ENCODE peak calls at places on chromosomes 2 and 18, in four cellular contexts. One of them, this sample, is unnamed.
A peak's percentile ranks its signal among the peaks of the same experiment; 100 is the strongest.

GRCh38 chr2:138090330-138090729 is 126.1 kb downstream of the HNMT start:
- DNase-seq in nephron progenitor cell: no peak
- DNase-seq in foreskin fibroblast: peak; percentile 25
- DNase-seq in kidney: no peak
- DNase-seq in this sample: no peak

GRCh38 chr2:30470426-30470825 is 23.4 kb downstream of the LCLAT1 start:
- DNase-seq in nephron progenitor cell: no peak
- DNase-seq in foreskin fibroblast: no peak
- DNase-seq in kidney: no peak
- DNase-seq in this sample: no peak

GRCh38 chr2:17101091-17101490 is 417.1 kb downstream of the RAD51AP2 start:
- DNase-seq in foreskin fibroblast: no peak
- DNase-seq in nephron progenitor cell: no peak
- DNase-seq in kidney: no peak
- DNase-seq in this sample: no peak

GRCh38 chr2:218006741-218007140 is 3.9 kb upstream of the TNS1 start:
- DNase-seq in nephron progenitor cell: no peak
- DNase-seq in foreskin fibroblast: no peak
- DNase-seq in kidney: no peak
- DNase-seq in this sample: no peak

GRCh38 chr2:174535757-174536703 is 49.2 kb upstream of the GPR155 start:
- DNase-seq in nephron progenitor cell: no peak
- DNase-seq in foreskin fibroblast: no peak
- DNase-seq in kidney: no peak
- DNase-seq in this sample: no peak

GRCh38 chr2:29374823-29375222 is 259.6 kb downstream of the CLIP4 start:
- DNase-seq in kidney: no peak
- DNase-seq in nephron progenitor cell: no peak
- DNase-seq in foreskin fibroblast: no peak
- DNase-seq in this sample: no peak

GRCh38 chr18:11791131-11791530 is 60.1 kb upstream of the CHMP1B start:
- DNase-seq in nephron progenitor cell: no peak
- DNase-seq in foreskin fibroblast: no peak
- DNase-seq in kidney: no peak
- DNase-seq in this sample: no peak

GRCh38 chr2:157333304-157334047 is 7.9 kb upstream of the ERMN start:
- DNase-seq in nephron progenitor cell: no peak
- DNase-seq in foreskin fibroblast: no peak
- DNase-seq in kidney: no peak
- DNase-seq in this sample: no peak

GRCh38 chr2:109254174-109254904 is 125.3 kb downstream of the SH3RF3 start:
- DNase-seq in nephron progenitor cell: no peak
- DNase-seq in kidney: no peak
- DNase-seq in foreskin fibroblast: no peak
- DNase-seq in this sample: no peak

GRCh38 chr2:236818281-236819045 is 248.8 kb downstream of the ACKR3 start:
- DNase-seq in kidney: no peak
- DNase-seq in nephron progenitor cell: peak; percentile 43
- DNase-seq in foreskin fibroblast: no peak
- DNase-seq in this sample: no peak

GRCh38 chr2:58042486-58042970 is 4.1 kb upstream of the VRK2 start:
- DNase-seq in nephron progenitor cell: no peak
- DNase-seq in kidney: no peak
- DNase-seq in foreskin fibroblast: peak; percentile 71
- DNase-seq in this sample: no peak

GRCh38 chr18:50151876-50152275 is 43.1 kb downstream of the MYO5B start:
- DNase-seq in foreskin fibroblast: no peak
- DNase-seq in nephron progenitor cell: no peak
- DNase-seq in kidney: no peak
- DNase-seq in this sample: no peak

GRCh38 chr2:218991674-218992168 is 1.5 kb downstream of the CRYBA2 start:
- DNase-seq in kidney: no peak
- DNase-seq in nephron progenitor cell: peak; percentile 45
- DNase-seq in foreskin fibroblast: peak; percentile 36
- DNase-seq in this sample: no peak

GRCh38 chr2:100875516-100876230 is 55.7 kb downstream of the NPAS2 start:
- DNase-seq in foreskin fibroblast: no peak
- DNase-seq in kidney: no peak
- DNase-seq in nephron progenitor cell: no peak
- DNase-seq in this sample: no peak

GRCh38 chr2:66070717-66071602 is 364.0 kb upstream of the MEIS1 start:
- DNase-seq in foreskin fibroblast: no peak
- DNase-seq in nephron progenitor cell: no peak
- DNase-seq in kidney: no peak
- DNase-seq in this sample: no peak

GRCh38 chr18:36812686-36813085 is 16.1 kb downstream of the TPGS2 start:
- DNase-seq in foreskin fibroblast: no peak
- DNase-seq in nephron progenitor cell: no peak
- DNase-seq in kidney: no peak
- DNase-seq in this sample: no peak

GRCh38 chr18:74896390-74896991 is 298.8 kb downstream of the ZNF407 start:
- DNase-seq in kidney: no peak
- DNase-seq in foreskin fibroblast: no peak
- DNase-seq in nephron progenitor cell: peak; percentile 43
- DNase-seq in this sample: no peak

GRCh38 chr2:137857871-137858270 is 106.4 kb upstream of the HNMT start:
- DNase-seq in nephron progenitor cell: no peak
- DNase-seq in kidney: no peak
- DNase-seq in foreskin fibroblast: no peak
- DNase-seq in this sample: no peak

GRCh38 chr2:7190587-7191320 is 273.5 kb downstream of the RNF144A start:
- DNase-seq in nephron progenitor cell: no peak
- DNase-seq in kidney: no peak
- DNase-seq in foreskin fibroblast: no peak
- DNase-seq in this sample: no peak

GRCh38 chr18:11488175-11488574 is 121.2 kb upstream of the SLC35G4 start:
- DNase-seq in nephron progenitor cell: no peak
- DNase-seq in foreskin fibroblast: no peak
- DNase-seq in kidney: no peak
- DNase-seq in this sample: no peak

GRCh38 chr2:203404996-203405395 is 76.8 kb downstream of the ABI2 start:
- DNase-seq in foreskin fibroblast: peak; percentile 7
- DNase-seq in kidney: no peak
- DNase-seq in nephron progenitor cell: no peak
- DNase-seq in this sample: no peak

GRCh38 chr2:11540996-11541692 is 7.3 kb downstream of the GREB1 start:
- DNase-seq in kidney: no peak
- DNase-seq in nephron progenitor cell: no peak
- DNase-seq in foreskin fibroblast: no peak
- DNase-seq in this sample: no peak

GRCh38 chr2:159202568-159203071 is 83.9 kb downstream of the WDSUB1 start:
- DNase-seq in nephron progenitor cell: no peak
- DNase-seq in kidney: no peak
- DNase-seq in foreskin fibroblast: peak; percentile 99
- DNase-seq in this sample: no peak
- TF ChIP-seq CTCF in nephron progenitor cell: no peak
- TF ChIP-seq CTCF in kidney: no peak
- TF ChIP-seq CTCF in foreskin fibroblast: peak; percentile 7
- TF ChIP-seq CTCF in this sample: no peak

GRCh38 chr2:233098615-233099014 is 38.5 kb downstream of the INPP5D start:
- DNase-seq in kidney: no peak
- DNase-seq in nephron progenitor cell: peak; percentile 34
- DNase-seq in foreskin fibroblast: no peak
- DNase-seq in this sample: peak; percentile 18
- TF ChIP-seq CTCF in kidney: peak; percentile 15
- TF ChIP-seq CTCF in nephron progenitor cell: no peak
- TF ChIP-seq CTCF in foreskin fibroblast: no peak
- TF ChIP-seq CTCF in this sample: peak; percentile 42

DNA sequence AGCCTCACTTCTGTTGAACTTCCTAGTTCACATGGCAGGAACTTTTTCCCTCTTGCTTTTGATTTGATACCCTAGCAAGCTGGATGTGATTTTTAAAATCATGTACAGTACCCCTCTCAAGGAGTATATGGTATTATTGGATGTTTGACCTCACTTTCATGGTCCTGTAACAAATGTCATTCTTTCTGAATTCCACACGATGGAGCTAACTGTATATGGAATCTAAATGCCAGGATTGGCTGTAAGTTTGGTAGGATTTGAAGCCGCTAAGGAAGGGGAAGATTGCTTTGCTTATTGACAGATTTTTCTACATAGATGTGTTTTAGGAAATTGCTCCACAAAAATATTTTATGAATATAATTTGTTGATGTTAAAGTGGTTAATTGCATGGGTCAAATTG is 18.3 kb downstream of the MAIP1 start:
- DNase-seq in foreskin fibroblast: peak; percentile 32
- DNase-seq in nephron progenitor cell: no peak
- DNase-seq in kidney: no peak
- DNase-seq in this sample: no peak
- TF ChIP-seq CTCF in foreskin fibroblast: peak; percentile 46
- TF ChIP-seq CTCF in nephron progenitor cell: peak; percentile 58
- TF ChIP-seq CTCF in kidney: peak; percentile 63
- TF ChIP-seq CTCF in this sample: peak; percentile 77

GRCh38 chr2:127155901-127156300 is 48.9 kb upstream of the BIN1 start:
- DNase-seq in nephron progenitor cell: no peak
- DNase-seq in kidney: peak; percentile 85
- DNase-seq in foreskin fibroblast: peak; percentile 50
- DNase-seq in this sample: no peak

GRCh38 chr2:127157114-127157513 is 50.2 kb upstream of the BIN1 start:
- DNase-seq in foreskin fibroblast: no peak
- DNase-seq in kidney: no peak
- DNase-seq in nephron progenitor cell: no peak
- DNase-seq in this sample: no peak

GRCh38 chr2:127154985-127155650 is 48.2 kb upstream of the BIN1 start:
- DNase-seq in nephron progenitor cell: no peak
- DNase-seq in foreskin fibroblast: peak; percentile 73
- DNase-seq in kidney: peak; percentile 62
- DNase-seq in this sample: no peak

GRCh38 chr2:127158614-127159290 is 51.8 kb upstream of the BIN1 start:
- DNase-seq in nephron progenitor cell: no peak
- DNase-seq in kidney: no peak
- DNase-seq in foreskin fibroblast: no peak
- DNase-seq in this sample: no peak

DNA sequence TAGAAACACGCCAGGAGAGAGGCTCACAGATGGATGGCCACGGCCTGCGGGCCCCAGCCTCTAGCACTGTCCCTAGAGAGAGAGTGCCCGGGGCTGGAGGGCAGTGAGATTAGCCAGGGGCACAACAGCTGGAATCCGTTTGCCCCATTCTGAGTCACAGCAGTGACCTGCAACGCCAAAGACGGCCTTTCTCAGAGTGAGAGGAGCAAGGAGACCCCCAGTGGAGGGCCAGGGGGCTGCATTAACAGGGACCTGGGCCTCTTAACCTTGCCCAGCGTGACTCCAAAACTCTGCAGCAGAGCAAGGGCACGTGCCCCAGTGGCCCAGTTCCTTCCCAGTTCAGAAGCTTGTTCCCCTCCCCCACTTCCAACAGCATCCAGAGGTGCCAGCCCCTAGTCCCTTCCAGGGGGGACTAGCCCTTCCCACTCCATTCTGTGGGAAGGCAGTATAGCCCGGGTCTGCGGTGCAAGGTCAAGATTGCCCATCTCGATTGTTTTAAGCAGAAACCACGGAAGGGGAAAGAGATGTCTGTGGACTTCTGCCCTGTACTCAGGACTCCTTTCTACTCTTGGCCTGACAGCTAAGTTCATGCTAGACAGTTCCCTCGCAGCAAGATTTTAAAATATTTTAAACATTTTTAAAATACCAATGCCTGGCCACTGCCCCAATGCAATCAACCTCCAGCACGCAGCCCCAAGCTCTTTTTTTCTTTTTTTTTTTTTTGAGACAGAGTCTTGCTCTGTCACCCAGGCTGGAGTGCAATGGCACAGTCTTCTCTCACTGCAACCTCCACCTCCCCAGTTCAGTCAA is 50.9 kb upstream of the BIN1 start:
- DNase-seq in nephron progenitor cell: peak; percentile 62
- DNase-seq in foreskin fibroblast: no peak
- DNase-seq in kidney: no peak
- DNase-seq in this sample: peak; percentile 60
- TF ChIP-seq CTCF in nephron progenitor cell: peak; percentile 62
- TF ChIP-seq CTCF in foreskin fibroblast: no peak
- TF ChIP-seq CTCF in kidney: no peak
- TF ChIP-seq CTCF in this sample: peak; percentile 57

GRCh38 chr2:172173307-172173706 is 70.6 kb upstream of the DLX2 start:
- DNase-seq in kidney: no peak
- DNase-seq in foreskin fibroblast: no peak
- DNase-seq in nephron progenitor cell: no peak
- DNase-seq in this sample: no peak

GRCh38 chr2:172168917-172169346 is 66.2 kb upstream of the DLX2 start:
- DNase-seq in nephron progenitor cell: no peak
- DNase-seq in foreskin fibroblast: no peak
- DNase-seq in kidney: no peak
- DNase-seq in this sample: no peak

GRCh38 chr2:172169611-172170010 is 66.9 kb upstream of the DLX2 start:
- DNase-seq in foreskin fibroblast: no peak
- DNase-seq in nephron progenitor cell: no peak
- DNase-seq in kidney: no peak
- DNase-seq in this sample: no peak

GRCh38 chr2:172177581-172177980 is 74.9 kb upstream of the DLX2 start:
- DNase-seq in foreskin fibroblast: no peak
- DNase-seq in kidney: no peak
- DNase-seq in nephron progenitor cell: no peak
- DNase-seq in this sample: no peak

GRCh38 chr2:172172513-172173217 is 70.0 kb upstream of the DLX2 start:
- DNase-seq in kidney: peak; percentile 90
- DNase-seq in foreskin fibroblast: peak; percentile 48
- DNase-seq in nephron progenitor cell: peak; percentile 86
- DNase-seq in this sample: peak; percentile 73
- TF ChIP-seq CTCF in kidney: peak; percentile 87
- TF ChIP-seq CTCF in foreskin fibroblast: peak; percentile 77
- TF ChIP-seq CTCF in nephron progenitor cell: peak; percentile 84
- TF ChIP-seq CTCF in this sample: peak; percentile 86

This sample was measured in neural crest cell.